ENCODE peak calls at places on chromosomes 7 and 10, in ten cellular contexts. V is neural progenitor cell, W is colonic mucosa, I is foreskin fibroblast, Y is RWPE1, T is AG04449, O is cardiac fibroblast, F is kidney epithelial cell, L is GM06990, A is HFFc6. Q is an unnamed sample.
A peak's percentile ranks its signal among the peaks of the same experiment; 100 is the strongest.

GRCh38 chr7:1592299-1592842 is 22.5 kb upstream of the PSMG3 start:
- DNase-seq in V (no peak), W (no peak), I (no peak), Y (no peak), T (no peak), O (no peak), F (no peak), L (no peak), A (no peak), Q (peak; percentile 28)

GRCh38 chr7:49486974-49487919 is 286.2 kb upstream of the VWC2 start:
- DNase-seq in V (no peak), W (no peak), I (no peak), Y (no peak), T (no peak), O (no peak), F (no peak), L (no peak), A (no peak), Q (no peak)

GRCh38 chr7:87600130-87601124 is at the start of gene ABCB1:
- DNase-seq in V (peak; percentile 79), W (peak; percentile 85), I (peak; percentile 72), Y (no peak), T (no peak), O (peak; percentile 15), F (peak; percentile 23), L (peak; percentile 33), A (no peak), Q (peak; percentile 37)

GRCh38 chr10:92690211-92691041 is 671 bp downstream of the HHEX start:
- DNase-seq in V (peak; percentile 58), W (peak; percentile 51), I (peak; percentile 85), Y (peak; percentile 52), T (no peak), O (peak; percentile 62), F (no peak), L (peak; percentile 84), A (peak; percentile 33), Q (peak; percentile 75)

GRCh38 chr7:102211590-102212550 is 74.8 kb upstream of the SH2B2 start:
- DNase-seq in V (no peak), W (no peak), I (no peak), Y (no peak), T (no peak), O (no peak), F (no peak), L (peak; percentile 76), A (no peak), Q (peak; percentile 38)

GRCh38 chr7:151699147-151699546 is 177.8 kb downstream of the PRKAG2 start:
- DNase-seq in V (no peak), W (no peak), I (peak; percentile 72), Y (no peak), T (peak; percentile 97), O (peak; percentile 94), F (peak; percentile 81), L (no peak), A (peak; percentile 7), Q (no peak)

GRCh38 chr10:33189373-33189772 is 145.1 kb downstream of the NRP1 start:
- DNase-seq in V (peak; percentile 25), W (no peak), I (no peak), Y (no peak), T (no peak), O (no peak), F (peak; percentile 52), L (no peak), A (no peak), Q (no peak)

GRCh38 chr10:24465124-24465874 is 256.4 kb downstream of the KIAA1217 start:
- DNase-seq in V (no peak), W (peak; percentile 45), I (peak; percentile 46), Y (peak; percentile 40), T (peak; percentile 94), O (peak; percentile 81), F (no peak), L (no peak), A (peak; percentile 56), Q (no peak)

GRCh38 chr7:572668-573495 is 53.2 kb upstream of the PDGFA start:
- DNase-seq in V (peak; percentile 39), W (no peak), I (no peak), Y (no peak), T (no peak), O (no peak), F (no peak), L (no peak), A (no peak), Q (no peak)

GRCh38 chr10:83536426-83536825 is 602.9 kb upstream of the GHITM start:
- DNase-seq in V (no peak), W (no peak), I (peak; percentile 19), Y (no peak), T (no peak), O (no peak), F (no peak), L (no peak), A (no peak), Q (no peak)

DNA sequence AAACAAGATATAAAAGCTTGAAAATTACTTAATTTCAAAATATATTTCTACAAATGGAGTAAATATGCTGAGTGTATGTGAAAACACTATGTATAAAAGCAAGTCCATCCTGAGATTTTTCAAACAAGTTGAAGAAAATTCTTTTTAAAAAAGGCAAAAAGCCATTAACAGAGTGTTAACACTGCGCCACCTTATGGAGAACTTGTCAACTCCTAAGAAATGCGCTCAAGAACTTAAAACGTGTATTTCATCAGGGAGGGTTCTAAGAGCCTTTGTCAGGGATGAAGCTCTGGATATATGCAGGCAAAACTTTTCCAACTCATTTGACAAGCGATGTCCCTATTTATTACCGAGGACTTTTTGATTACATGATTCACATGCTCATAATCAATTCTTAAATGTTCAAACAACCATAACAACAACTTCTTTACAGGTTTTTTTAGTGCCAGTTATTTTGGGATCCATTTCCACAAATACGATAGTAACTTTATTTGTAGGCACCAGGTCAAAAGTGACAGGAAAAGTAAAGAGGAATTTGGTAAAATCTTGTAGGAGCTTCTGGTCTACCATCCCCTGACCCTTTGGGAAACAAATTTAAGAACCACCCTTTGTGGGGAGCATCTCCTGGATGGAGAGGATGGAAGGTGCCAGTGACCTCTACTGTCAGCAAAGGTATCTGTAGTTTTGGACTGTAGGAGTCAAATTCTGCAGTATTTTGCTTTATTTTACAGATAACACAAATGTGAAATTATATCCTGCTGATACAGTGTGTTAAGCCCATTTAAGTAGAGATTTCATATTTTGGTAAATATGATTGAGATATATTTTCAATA is 23.2 kb downstream of the CALCR start:
- DNase-seq in V (peak; percentile 78), W (no peak), I (peak; percentile 63), Y (no peak), T (peak; percentile 23), O (peak; percentile 69), F (peak; percentile 9), L (no peak), A (peak; percentile 45), Q (no peak)
- TF ChIP-seq CTCF in V (peak; percentile 77), W (no peak), I (peak; percentile 46), Y (peak; percentile 70), T (peak; percentile 38), O (peak; percentile 62), F (peak; percentile 55), L (peak; percentile 55), A (peak; percentile 86), Q (no peak)

GRCh38 chr10:132396495-132397035 is 435 bp upstream of the PWWP2B start:
- DNase-seq in V (peak; percentile 86), W (no peak), I (peak; percentile 81), Y (peak; percentile 62), T (no peak), O (peak; percentile 48), F (no peak), L (peak; percentile 41), A (no peak), Q (peak; percentile 74)
- TF ChIP-seq CTCF in V (peak; percentile 48), W (no peak), I (no peak), Y (peak; percentile 39), T (peak; percentile 48), O (no peak), F (no peak), L (no peak), A (peak; percentile 53), Q (no peak)

DNA sequence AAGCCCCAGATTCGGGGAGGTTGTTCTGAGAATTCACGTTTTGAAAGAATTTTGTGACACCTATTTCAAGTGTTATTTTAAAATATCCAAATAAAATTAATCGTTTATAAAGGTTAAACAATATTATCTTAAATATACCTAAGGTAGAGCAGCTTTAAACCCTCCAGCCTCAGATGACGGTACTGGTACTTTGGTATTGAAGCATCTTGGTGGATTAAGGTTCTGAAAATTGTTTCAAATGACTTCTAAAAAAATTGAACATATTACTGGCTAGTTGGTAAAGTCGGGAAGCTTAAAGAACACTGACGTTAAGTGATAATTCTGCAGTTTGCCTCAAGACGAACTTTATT is 392 bp upstream of the HUS1 start:
- DNase-seq in V (no peak), W (no peak), I (no peak), Y (no peak), T (no peak), O (no peak), F (no peak), L (no peak), A (no peak), Q (no peak)
- TF ChIP-seq CTCF in V (no peak), W (no peak), I (no peak), Y (no peak), T (no peak), O (no peak), F (no peak), L (no peak), A (no peak), Q (no peak)

GRCh38 chr7:69411018-69411417 is 187.3 kb upstream of the AUTS2 start:
- DNase-seq in V (no peak), W (no peak), I (no peak), Y (no peak), T (no peak), O (no peak), F (no peak), L (no peak), A (no peak), Q (no peak)

GRCh38 chr7:69411466-69411865 is 186.8 kb upstream of the AUTS2 start:
- DNase-seq in V (no peak), W (no peak), I (no peak), Y (no peak), T (no peak), O (no peak), F (no peak), L (no peak), A (no peak), Q (no peak)

GRCh38 chr7:69414555-69414954 is 183.7 kb upstream of the AUTS2 start:
- DNase-seq in V (no peak), W (no peak), I (no peak), Y (no peak), T (no peak), O (no peak), F (no peak), L (no peak), A (no peak), Q (no peak)

DNA sequence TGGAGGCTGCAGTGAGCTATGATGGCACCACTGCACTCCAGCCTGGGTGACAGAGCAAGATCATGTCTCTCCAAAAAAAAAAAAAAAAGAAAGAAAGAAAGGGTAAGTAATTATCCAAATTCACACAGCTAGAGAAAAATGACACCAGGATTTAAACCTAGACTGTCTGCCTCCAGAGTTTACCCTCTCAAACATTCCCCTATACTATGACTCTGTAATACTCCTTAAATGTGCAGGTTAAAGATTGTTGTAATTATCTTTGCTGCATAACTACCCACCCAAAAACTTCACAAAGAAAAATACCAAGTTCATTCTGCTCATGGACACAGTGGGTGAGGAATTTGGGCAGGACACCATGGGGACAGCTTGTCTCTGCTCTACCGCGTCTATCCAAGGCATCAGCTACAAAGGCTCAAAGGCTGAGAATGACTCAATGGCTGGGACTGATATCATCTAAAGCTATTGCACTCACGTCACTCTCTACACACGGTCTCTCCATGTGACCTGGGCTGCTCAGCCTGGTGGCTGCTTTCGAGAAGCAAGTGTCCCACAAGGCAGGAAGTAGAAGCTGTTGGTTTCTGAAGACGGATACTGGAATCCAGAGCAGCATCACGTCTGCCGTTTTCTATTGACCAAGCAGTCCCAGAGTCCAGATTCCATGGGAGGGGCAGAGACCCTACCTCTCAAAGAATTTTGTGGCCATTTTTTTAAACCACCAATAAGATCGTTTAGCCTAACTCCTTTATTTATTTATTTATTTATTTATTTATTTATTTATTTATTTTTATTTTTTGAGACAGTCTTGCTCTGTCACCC is 185.7 kb upstream of the AUTS2 start:
- DNase-seq in V (no peak), W (no peak), I (no peak), Y (no peak), T (no peak), O (no peak), F (no peak), L (peak; percentile 33), A (no peak), Q (no peak)
- TF ChIP-seq CTCF in V (no peak), W (no peak), I (no peak), Y (no peak), T (peak; percentile 10), O (no peak), F (no peak), L (no peak), A (no peak), Q (no peak)

Q was measured in activated B cell treated with CpG ODN at 0.5 μM for 24 hours.